ENCODE peak calls at places on chromosomes 13 and 19, in eight cellular contexts. One of them, this sample, is unnamed.
A peak's percentile ranks its signal among the peaks of the same experiment; 100 is the strongest.

GRCh38 chr13:51811046-51811445 is 7.1 kb upstream of the DHRS12 start:
- DNase-seq in NCI-H2029: no peak
- DNase-seq in HCEC 1CT: no peak
- DNase-seq in adrenal gland: no peak
- DNase-seq in activated CD4-positive, CD25-positive, alpha-beta regulatory T cell: no peak
- DNase-seq in OCI-M1: no peak
- DNase-seq in NCI-H446 treated with DMSO at 0.1 percent for 48 hours: no peak
- DNase-seq in AG10803: no peak
- DNase-seq in this sample: no peak

GRCh38 chr19:45150731-45151725 is 9.8 kb downstream of the NKPD1 start:
- DNase-seq in NCI-H2029: no peak
- DNase-seq in HCEC 1CT: no peak
- DNase-seq in adrenal gland: no peak
- DNase-seq in activated CD4-positive, CD25-positive, alpha-beta regulatory T cell: no peak
- DNase-seq in OCI-M1: peak; percentile 26
- DNase-seq in NCI-H446 treated with DMSO at 0.1 percent for 48 hours: no peak
- DNase-seq in AG10803: no peak
- DNase-seq in this sample: no peak

GRCh38 chr13:51249254-51249653 is 27.1 kb downstream of the FAM124A start:
- DNase-seq in NCI-H2029: no peak
- DNase-seq in HCEC 1CT: peak; percentile 8
- DNase-seq in adrenal gland: no peak
- DNase-seq in activated CD4-positive, CD25-positive, alpha-beta regulatory T cell: no peak
- DNase-seq in OCI-M1: no peak
- DNase-seq in NCI-H446 treated with DMSO at 0.1 percent for 48 hours: no peak
- DNase-seq in AG10803: no peak
- DNase-seq in this sample: no peak

GRCh38 chr13:74288361-74288911 is 154.2 kb upstream of the KLF12 start:
- DNase-seq in NCI-H2029: peak; percentile 26
- DNase-seq in HCEC 1CT: no peak
- DNase-seq in adrenal gland: peak; percentile 50
- DNase-seq in activated CD4-positive, CD25-positive, alpha-beta regulatory T cell: no peak
- DNase-seq in OCI-M1: no peak
- DNase-seq in NCI-H446 treated with DMSO at 0.1 percent for 48 hours: no peak
- DNase-seq in AG10803: no peak
- DNase-seq in this sample: no peak

GRCh38 chr19:21483589-21484170 is 21.7 kb upstream of the ZNF429 start:
- DNase-seq in NCI-H2029: peak; percentile 21
- DNase-seq in HCEC 1CT: no peak
- DNase-seq in adrenal gland: peak; percentile 89
- DNase-seq in activated CD4-positive, CD25-positive, alpha-beta regulatory T cell: peak; percentile 52
- DNase-seq in OCI-M1: no peak
- DNase-seq in NCI-H446 treated with DMSO at 0.1 percent for 48 hours: no peak
- DNase-seq in AG10803: peak; percentile 10
- DNase-seq in this sample: peak; percentile 47

GRCh38 chr13:113297370-113297871 is 382 bp downstream of the LAMP1 start:
- DNase-seq in NCI-H2029: no peak
- DNase-seq in HCEC 1CT: no peak
- DNase-seq in adrenal gland: no peak
- DNase-seq in activated CD4-positive, CD25-positive, alpha-beta regulatory T cell: peak; percentile 13
- DNase-seq in OCI-M1: peak; percentile 31
- DNase-seq in NCI-H446 treated with DMSO at 0.1 percent for 48 hours: no peak
- DNase-seq in AG10803: peak; percentile 14
- DNase-seq in this sample: peak; percentile 57

GRCh38 chr13:74162135-74162534 is 27.9 kb upstream of the KLF12 start:
- DNase-seq in NCI-H2029: no peak
- DNase-seq in HCEC 1CT: no peak
- DNase-seq in adrenal gland: no peak
- DNase-seq in activated CD4-positive, CD25-positive, alpha-beta regulatory T cell: no peak
- DNase-seq in OCI-M1: no peak
- DNase-seq in NCI-H446 treated with DMSO at 0.1 percent for 48 hours: no peak
- DNase-seq in AG10803: no peak
- DNase-seq in this sample: no peak

GRCh38 chr13:105167385-105167784 is 1368.1 kb downstream of the EFNB2 start:
- DNase-seq in NCI-H2029: no peak
- DNase-seq in HCEC 1CT: no peak
- DNase-seq in adrenal gland: no peak
- DNase-seq in activated CD4-positive, CD25-positive, alpha-beta regulatory T cell: no peak
- DNase-seq in OCI-M1: no peak
- DNase-seq in NCI-H446 treated with DMSO at 0.1 percent for 48 hours: no peak
- DNase-seq in AG10803: no peak
- DNase-seq in this sample: no peak

GRCh38 chr13:80497007-80497406 is 156.1 kb upstream of the SPRY2 start:
- DNase-seq in NCI-H2029: no peak
- DNase-seq in HCEC 1CT: no peak
- DNase-seq in adrenal gland: no peak
- DNase-seq in activated CD4-positive, CD25-positive, alpha-beta regulatory T cell: no peak
- DNase-seq in OCI-M1: no peak
- DNase-seq in NCI-H446 treated with DMSO at 0.1 percent for 48 hours: no peak
- DNase-seq in AG10803: no peak
- DNase-seq in this sample: no peak

GRCh38 chr19:15048885-15049541 is at the start of gene CASP14:
- DNase-seq in NCI-H2029: no peak
- DNase-seq in HCEC 1CT: no peak
- DNase-seq in adrenal gland: no peak
- DNase-seq in activated CD4-positive, CD25-positive, alpha-beta regulatory T cell: no peak
- DNase-seq in OCI-M1: no peak
- DNase-seq in NCI-H446 treated with DMSO at 0.1 percent for 48 hours: no peak
- DNase-seq in AG10803: no peak
- DNase-seq in this sample: no peak

GRCh38 chr13:44298314-44298713 is 75.3 kb upstream of the SERP2 start:
- DNase-seq in NCI-H2029: no peak
- DNase-seq in HCEC 1CT: peak; percentile 80
- DNase-seq in adrenal gland: no peak
- DNase-seq in activated CD4-positive, CD25-positive, alpha-beta regulatory T cell: no peak
- DNase-seq in OCI-M1: no peak
- DNase-seq in NCI-H446 treated with DMSO at 0.1 percent for 48 hours: no peak
- DNase-seq in AG10803: peak; percentile 43
- DNase-seq in this sample: no peak

GRCh38 chr19:33193269-33193863 is 764 bp upstream of the LRP3 start:
- DNase-seq in NCI-H2029: no peak
- DNase-seq in HCEC 1CT: no peak
- DNase-seq in adrenal gland: no peak
- DNase-seq in activated CD4-positive, CD25-positive, alpha-beta regulatory T cell: no peak
- DNase-seq in OCI-M1: no peak
- DNase-seq in NCI-H446 treated with DMSO at 0.1 percent for 48 hours: no peak
- DNase-seq in AG10803: no peak
- DNase-seq in this sample: no peak

GRCh38 chr19:6952956-6953355 is 65.6 kb downstream of the ADGRE1 start:
- DNase-seq in NCI-H2029: no peak
- DNase-seq in HCEC 1CT: no peak
- DNase-seq in adrenal gland: no peak
- DNase-seq in activated CD4-positive, CD25-positive, alpha-beta regulatory T cell: no peak
- DNase-seq in OCI-M1: no peak
- DNase-seq in NCI-H446 treated with DMSO at 0.1 percent for 48 hours: no peak
- DNase-seq in AG10803: no peak
- DNase-seq in this sample: no peak

GRCh38 chr19:46297700-46298476 is 1.0 kb downstream of the HIF3A start:
- DNase-seq in NCI-H2029: no peak
- DNase-seq in HCEC 1CT: peak; percentile 80
- DNase-seq in adrenal gland: peak; percentile 78
- DNase-seq in activated CD4-positive, CD25-positive, alpha-beta regulatory T cell: no peak
- DNase-seq in OCI-M1: no peak
- DNase-seq in NCI-H446 treated with DMSO at 0.1 percent for 48 hours: no peak
- DNase-seq in AG10803: no peak
- DNase-seq in this sample: no peak

GRCh38 chr19:3699071-3699740 is 1.1 kb downstream of the PIP5K1C start:
- DNase-seq in NCI-H2029: no peak
- DNase-seq in HCEC 1CT: peak; percentile 48
- DNase-seq in adrenal gland: peak; percentile 82
- DNase-seq in activated CD4-positive, CD25-positive, alpha-beta regulatory T cell: no peak
- DNase-seq in OCI-M1: peak; percentile 73
- DNase-seq in NCI-H446 treated with DMSO at 0.1 percent for 48 hours: no peak
- DNase-seq in AG10803: peak; percentile 76
- DNase-seq in this sample: no peak

GRCh38 chr13:47934371-47934770 is 66.7 kb downstream of the SUCLA2 start:
- DNase-seq in NCI-H2029: no peak
- DNase-seq in HCEC 1CT: no peak
- DNase-seq in adrenal gland: no peak
- DNase-seq in activated CD4-positive, CD25-positive, alpha-beta regulatory T cell: no peak
- DNase-seq in OCI-M1: no peak
- DNase-seq in NCI-H446 treated with DMSO at 0.1 percent for 48 hours: no peak
- DNase-seq in AG10803: no peak
- DNase-seq in this sample: no peak

GRCh38 chr19:45906221-45906620 is 3.8 kb upstream of the MYPOP start:
- DNase-seq in NCI-H2029: no peak
- DNase-seq in HCEC 1CT: peak; percentile 55
- DNase-seq in adrenal gland: no peak
- DNase-seq in activated CD4-positive, CD25-positive, alpha-beta regulatory T cell: no peak
- DNase-seq in OCI-M1: no peak
- DNase-seq in NCI-H446 treated with DMSO at 0.1 percent for 48 hours: no peak
- DNase-seq in AG10803: no peak
- DNase-seq in this sample: no peak

GRCh38 chr13:67223024-67223423 is 7.1 kb downstream of the PCDH9 start:
- DNase-seq in NCI-H2029: no peak
- DNase-seq in HCEC 1CT: peak; percentile 72
- DNase-seq in adrenal gland: no peak
- DNase-seq in activated CD4-positive, CD25-positive, alpha-beta regulatory T cell: no peak
- DNase-seq in OCI-M1: peak; percentile 71
- DNase-seq in NCI-H446 treated with DMSO at 0.1 percent for 48 hours: no peak
- DNase-seq in AG10803: peak; percentile 26
- DNase-seq in this sample: no peak

GRCh38 chr19:1090731-1091543 is 4.2 kb downstream of the POLR2E start:
- DNase-seq in NCI-H2029: no peak
- DNase-seq in HCEC 1CT: no peak
- DNase-seq in adrenal gland: no peak
- DNase-seq in activated CD4-positive, CD25-positive, alpha-beta regulatory T cell: no peak
- DNase-seq in OCI-M1: no peak
- DNase-seq in NCI-H446 treated with DMSO at 0.1 percent for 48 hours: no peak
- DNase-seq in AG10803: no peak
- DNase-seq in this sample: no peak

GRCh38 chr13:23020246-23020843 is 160.4 kb upstream of the SGCG start:
- DNase-seq in NCI-H2029: peak; percentile 20
- DNase-seq in HCEC 1CT: peak; percentile 18
- DNase-seq in adrenal gland: peak; percentile 81
- DNase-seq in activated CD4-positive, CD25-positive, alpha-beta regulatory T cell: no peak
- DNase-seq in OCI-M1: peak; percentile 78
- DNase-seq in NCI-H446 treated with DMSO at 0.1 percent for 48 hours: no peak
- DNase-seq in AG10803: peak; percentile 55
- DNase-seq in this sample: no peak

GRCh38 chr19:19542507-19542906 is 4.4 kb downstream of the CILP2 start:
- DNase-seq in NCI-H2029: no peak
- DNase-seq in HCEC 1CT: no peak
- DNase-seq in adrenal gland: no peak
- DNase-seq in activated CD4-positive, CD25-positive, alpha-beta regulatory T cell: no peak
- DNase-seq in OCI-M1: peak; percentile 56
- DNase-seq in NCI-H446 treated with DMSO at 0.1 percent for 48 hours: no peak
- DNase-seq in AG10803: no peak
- DNase-seq in this sample: no peak

This sample was measured in effector memory CD4-positive, alpha-beta T cell.